ENCODE peak calls at places on chromosome 12, in five cellular contexts. One of them, this sample, is unnamed.

GRCh38 chr12:124774462-124775167 is 89.0 kb downstream of the SCARB1 start:
- DNase-seq in H9: no peak
- DNase-seq in mesenchymal stem cell: peak
- DNase-seq in IMR-90: peak
- DNase-seq in H1: no peak
- DNase-seq in this sample: no peak

GRCh38 chr12:124588689-124589318 is 21.4 kb upstream of the NCOR2 start:
- DNase-seq in H9: no peak
- DNase-seq in mesenchymal stem cell: peak
- DNase-seq in IMR-90: peak
- DNase-seq in H1: no peak
- DNase-seq in this sample: no peak

GRCh38 chr12:121217066-121217465 is 7.1 kb downstream of the P2RX4 start:
- DNase-seq in H9: no peak
- DNase-seq in mesenchymal stem cell: no peak
- DNase-seq in IMR-90: no peak
- DNase-seq in H1: no peak
- DNase-seq in this sample: no peak

GRCh38 chr12:88893801-88894200 is 313.5 kb upstream of the KITLG start:
- DNase-seq in H9: no peak
- DNase-seq in mesenchymal stem cell: no peak
- DNase-seq in IMR-90: peak
- DNase-seq in H1: no peak
- DNase-seq in this sample: no peak

GRCh38 chr12:119157528-119157927 is 21.2 kb upstream of the HSPB8 start:
- DNase-seq in H9: no peak
- DNase-seq in mesenchymal stem cell: no peak
- DNase-seq in IMR-90: no peak
- DNase-seq in H1: no peak
- DNase-seq in this sample: no peak

GRCh38 chr12:119804011-119804641 is 73.0 kb downstream of the CIT start:
- DNase-seq in H9: peak
- DNase-seq in mesenchymal stem cell: peak
- DNase-seq in IMR-90: peak
- DNase-seq in H1: peak
- DNase-seq in this sample: peak

GRCh38 chr12:21526721-21527345 is 737 bp downstream of the SPX start:
- DNase-seq in H9: no peak
- DNase-seq in mesenchymal stem cell: no peak
- DNase-seq in IMR-90: no peak
- DNase-seq in H1: no peak
- DNase-seq in this sample: no peak

GRCh38 chr12:43766291-43766690 is 7.5 kb downstream of the IRAK4 start:
- DNase-seq in H9: no peak
- DNase-seq in mesenchymal stem cell: peak
- DNase-seq in IMR-90: peak
- DNase-seq in H1: no peak
- DNase-seq in this sample: no peak

GRCh38 chr12:66832997-66833396 is 154.1 kb upstream of the GRIP1 start:
- DNase-seq in H9: no peak
- DNase-seq in mesenchymal stem cell: no peak
- DNase-seq in IMR-90: no peak
- DNase-seq in H1: no peak
- DNase-seq in this sample: no peak

GRCh38 chr12:49232940-49233841 is 31.7 kb upstream of the TUBA1C start:
- DNase-seq in H9: peak
- DNase-seq in mesenchymal stem cell: peak
- DNase-seq in IMR-90: peak
- DNase-seq in H1: no peak
- DNase-seq in this sample: peak

GRCh38 chr12:85301054-85301453 is 21.0 kb downstream of the ALX1 start:
- DNase-seq in H9: no peak
- DNase-seq in mesenchymal stem cell: no peak
- DNase-seq in IMR-90: no peak
- DNase-seq in H1: no peak
- DNase-seq in this sample: no peak

GRCh38 chr12:122310636-122311035 is 44.3 kb upstream of the VPS33A start:
- DNase-seq in H9: no peak
- DNase-seq in mesenchymal stem cell: no peak
- DNase-seq in IMR-90: no peak
- DNase-seq in H1: no peak
- DNase-seq in this sample: no peak

GRCh38 chr12:459050-459429 is 699 bp upstream of the B4GALNT3 start:
- DNase-seq in H9: no peak
- DNase-seq in mesenchymal stem cell: no peak
- DNase-seq in IMR-90: no peak
- DNase-seq in H1: no peak
- DNase-seq in this sample: no peak

GRCh38 chr12:75656210-75656609 is 144.8 kb upstream of the KRR1 start:
- DNase-seq in H9: no peak
- DNase-seq in mesenchymal stem cell: no peak
- DNase-seq in IMR-90: no peak
- DNase-seq in H1: no peak
- DNase-seq in this sample: no peak

GRCh38 chr12:75658286-75658685 is 146.9 kb upstream of the KRR1 start:
- DNase-seq in H9: no peak
- DNase-seq in mesenchymal stem cell: no peak
- DNase-seq in IMR-90: no peak
- DNase-seq in H1: no peak
- DNase-seq in this sample: no peak

GRCh38 chr12:75658826-75659823 is 147.7 kb upstream of the KRR1 start:
- DNase-seq in H9: no peak
- DNase-seq in mesenchymal stem cell: peak
- DNase-seq in IMR-90: peak
- DNase-seq in H1: no peak
- DNase-seq in this sample: no peak

GRCh38 chr12:75656650-75657049 is 145.2 kb upstream of the KRR1 start:
- DNase-seq in H9: no peak
- DNase-seq in mesenchymal stem cell: peak
- DNase-seq in IMR-90: peak
- DNase-seq in H1: no peak
- DNase-seq in this sample: no peak

GRCh38 chr12:75657866-75658265 is 146.5 kb upstream of the KRR1 start:
- DNase-seq in H9: no peak
- DNase-seq in mesenchymal stem cell: no peak
- DNase-seq in IMR-90: no peak
- DNase-seq in H1: no peak
- DNase-seq in this sample: no peak
- H2BK15ac ChIP-seq in H9: no peak
- H2BK15ac ChIP-seq in mesenchymal stem cell: no peak
- H2BK15ac ChIP-seq in IMR-90: peak
- H2BK15ac ChIP-seq in H1: no peak
- H2BK15ac ChIP-seq in this sample: no peak

GRCh38 chr12:108856170-108856427 is 1.3 kb downstream of the SSH1 start:
- DNase-seq in H9: no peak
- DNase-seq in mesenchymal stem cell: no peak
- DNase-seq in IMR-90: no peak
- DNase-seq in H1: no peak
- DNase-seq in this sample: no peak

GRCh38 chr12:108855284-108856169 is 1.9 kb downstream of the SSH1 start:
- DNase-seq in H9: no peak
- DNase-seq in mesenchymal stem cell: peak
- DNase-seq in IMR-90: peak
- DNase-seq in H1: no peak
- DNase-seq in this sample: no peak

GRCh38 chr12:108854055-108854452 is 3.3 kb downstream of the SSH1 start:
- DNase-seq in H9: no peak
- DNase-seq in mesenchymal stem cell: peak
- DNase-seq in IMR-90: peak
- DNase-seq in H1: no peak
- DNase-seq in this sample: no peak

GRCh38 chr12:108853426-108853825 is 4.0 kb downstream of the SSH1 start:
- DNase-seq in H9: no peak
- DNase-seq in mesenchymal stem cell: no peak
- DNase-seq in IMR-90: no peak
- DNase-seq in H1: no peak
- DNase-seq in this sample: no peak

DNA sequence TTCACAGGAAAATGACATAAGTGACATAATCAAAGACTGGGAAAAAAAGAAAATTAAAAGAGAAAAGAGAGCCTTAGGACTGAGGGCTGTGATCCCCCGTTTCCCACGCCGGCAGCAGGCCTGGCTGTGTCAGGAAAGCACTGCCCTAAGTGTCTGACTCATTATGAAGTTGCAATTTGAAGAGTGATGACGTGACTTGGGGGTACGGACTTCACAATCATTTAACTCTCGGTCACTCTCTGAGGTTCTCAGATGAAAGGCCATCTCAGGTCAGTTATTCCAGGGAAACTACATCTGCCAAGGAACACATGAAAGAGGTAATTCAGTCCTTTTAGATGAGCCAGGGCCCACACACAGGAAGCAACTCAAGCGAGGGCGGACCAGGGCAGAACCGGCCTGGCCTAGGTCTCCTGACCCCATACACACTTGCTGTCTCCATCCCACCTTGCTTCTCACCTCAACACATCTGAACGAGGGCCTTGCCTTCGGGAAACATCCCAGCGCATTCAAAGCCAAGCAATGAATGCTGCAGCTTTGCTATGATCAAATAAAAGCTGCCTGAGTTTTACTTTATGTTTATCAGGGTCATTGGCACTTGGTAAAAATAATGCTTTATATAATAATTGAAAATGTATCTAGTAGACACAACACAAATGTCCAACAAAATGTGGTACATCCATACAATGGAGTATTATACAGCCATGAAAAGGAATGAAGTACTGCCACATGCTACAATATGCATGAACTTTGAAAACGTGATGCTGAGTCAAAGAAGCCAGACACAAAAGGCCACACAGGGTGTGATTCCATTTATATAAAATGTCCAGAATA is 2.7 kb downstream of the SSH1 start:
- DNase-seq in H9: no peak
- DNase-seq in mesenchymal stem cell: peak
- DNase-seq in IMR-90: peak
- DNase-seq in H1: no peak
- DNase-seq in this sample: no peak
- H4K91ac ChIP-seq in H9: no peak
- H4K91ac ChIP-seq in mesenchymal stem cell: peak
- H4K91ac ChIP-seq in IMR-90: peak
- H4K91ac ChIP-seq in H1: no peak
- H4K91ac ChIP-seq in this sample: no peak

GRCh38 chr12:108448246-108448645 is 66.8 kb upstream of the FICD start:
- DNase-seq in H9: no peak
- DNase-seq in mesenchymal stem cell: no peak
- DNase-seq in IMR-90: no peak
- DNase-seq in H1: no peak
- DNase-seq in this sample: no peak

GRCh38 chr12:108446766-108447165 is 68.3 kb upstream of the FICD start:
- DNase-seq in H9: no peak
- DNase-seq in mesenchymal stem cell: peak
- DNase-seq in IMR-90: no peak
- DNase-seq in H1: no peak
- DNase-seq in this sample: no peak

GRCh38 chr12:108454539-108455139 is 60.4 kb upstream of the FICD start:
- DNase-seq in H9: no peak
- DNase-seq in mesenchymal stem cell: no peak
- DNase-seq in IMR-90: no peak
- DNase-seq in H1: no peak
- DNase-seq in this sample: no peak

GRCh38 chr12:108447168-108447840 is 67.8 kb upstream of the FICD start:
- DNase-seq in H9: no peak
- DNase-seq in mesenchymal stem cell: peak
- DNase-seq in IMR-90: peak
- DNase-seq in H1: no peak
- DNase-seq in this sample: no peak

GRCh38 chr12:108449478-108449877 is 65.6 kb upstream of the FICD start:
- DNase-seq in H9: no peak
- DNase-seq in mesenchymal stem cell: no peak
- DNase-seq in IMR-90: no peak
- DNase-seq in H1: no peak
- DNase-seq in this sample: no peak
- H2BK15ac ChIP-seq in H9: no peak
- H2BK15ac ChIP-seq in mesenchymal stem cell: no peak
- H2BK15ac ChIP-seq in IMR-90: no peak
- H2BK15ac ChIP-seq in H1: no peak
- H2BK15ac ChIP-seq in this sample: no peak

GRCh38 chr12:102748704-102749103 is 168.3 kb downstream of the PAH start:
- DNase-seq in H9: no peak
- DNase-seq in mesenchymal stem cell: no peak
- DNase-seq in IMR-90: no peak
- DNase-seq in H1: no peak
- DNase-seq in this sample: no peak
- H4K91ac ChIP-seq in H9: no peak
- H4K91ac ChIP-seq in mesenchymal stem cell: no peak
- H4K91ac ChIP-seq in IMR-90: no peak
- H4K91ac ChIP-seq in H1: no peak
- H4K91ac ChIP-seq in this sample: no peak

GRCh38 chr12:25433581-25434325 is 119.3 kb downstream of the LMNTD1 start:
- DNase-seq in H9: no peak
- DNase-seq in mesenchymal stem cell: peak
- DNase-seq in IMR-90: peak
- DNase-seq in H1: no peak
- DNase-seq in this sample: no peak
- H2BK15ac ChIP-seq in H9: no peak
- H2BK15ac ChIP-seq in mesenchymal stem cell: no peak
- H2BK15ac ChIP-seq in IMR-90: peak
- H2BK15ac ChIP-seq in H1: no peak
- H2BK15ac ChIP-seq in this sample: no peak

GRCh38 chr12:51323966-51324895 is at the start of gene BIN2:
- DNase-seq in H9: no peak
- DNase-seq in mesenchymal stem cell: no peak
- DNase-seq in IMR-90: no peak
- DNase-seq in H1: no peak
- DNase-seq in this sample: no peak
- H4K91ac ChIP-seq in H9: no peak
- H4K91ac ChIP-seq in mesenchymal stem cell: no peak
- H4K91ac ChIP-seq in IMR-90: no peak
- H4K91ac ChIP-seq in H1: peak
- H4K91ac ChIP-seq in this sample: no peak